ENCODE peak calls at places on chromosomes 5 and 9, in nine cellular contexts. Z is neuronal stem cell; A is tibial nerve; F is lung; S is A673; R is GM23248; K is upper lobe of right lung; X is vagina; H is CD8-positive, alpha-beta memory T cell. O is an unnamed sample. For H3K27me3, the result is how much of the 10 kb centered on the place peaks cover.

GRCh38 chr5:12217039-12217438 is 312.8 kb upstream of the CTNND2 start:
- DNase-seq in F (no peak), S (no peak), K (no peak), A (no peak), H (no peak), X (no peak), R (no peak), Z (peak), O (no peak)

GRCh38 chr9:12813533-12813932 is 38.7 kb downstream of the LURAP1L start:
- DNase-seq in R (no peak), K (no peak), S (no peak), X (no peak), F (no peak), H (no peak), A (no peak), Z (no peak), O (no peak)

GRCh38 chr9:126664893-126665695 is 51.4 kb downstream of the LMX1B start:
- DNase-seq in X (no peak), H (no peak), S (no peak), A (no peak), F (no peak), Z (peak), R (no peak), K (no peak), O (no peak)

GRCh38 chr9:108496866-108497265 is 358.9 kb downstream of the ACTL7B start:
- DNase-seq in R (no peak), K (no peak), A (no peak), F (no peak), S (no peak), H (no peak), X (no peak), Z (no peak), O (no peak)

GRCh38 chr5:172496671-172497371 is 42.5 kb upstream of the SH3PXD2B start:
- DNase-seq in X (peak), H (no peak), F (peak), R (peak), A (peak), K (no peak), S (no peak), Z (no peak), O (peak)

GRCh38 chr9:88322906-88323566 is 65.2 kb upstream of the SPIN1 start:
- DNase-seq in F (no peak), H (peak), K (peak), X (no peak), Z (no peak), R (peak), S (no peak), A (no peak), O (no peak)

GRCh38 chr9:83281306-83282255 is 218.6 kb upstream of the RASEF start:
- DNase-seq in A (no peak), R (peak), H (no peak), F (peak), Z (no peak), X (no peak), K (no peak), S (peak), O (no peak)

GRCh38 chr9:136054798-136055714 is 40.0 kb downstream of the NACC2 start:
- DNase-seq in R (no peak), Z (no peak), X (peak), F (no peak), S (no peak), K (peak), H (no peak), A (no peak), O (no peak)

GRCh38 chr5:130141689-130142320 is 237.5 kb downstream of the CHSY3 start:
- DNase-seq in X (no peak), H (no peak), R (peak), F (no peak), K (peak), A (no peak), Z (no peak), S (no peak), O (no peak)

GRCh38 chr9:127166651-127167524 is 44.5 kb upstream of the ANGPTL2 start:
- DNase-seq in R (peak), A (no peak), X (no peak), Z (no peak), K (peak), F (no peak), H (no peak), S (peak), O (no peak)

GRCh38 chr9:107312651-107313050 is 29.6 kb downstream of the RAD23B start:
- DNase-seq in X (no peak), H (no peak), R (peak), A (no peak), Z (no peak), S (no peak), F (no peak), K (no peak), O (no peak)

GRCh38 chr9:34989056-34989945 is at the start of gene DNAJB5:
- DNase-seq in X (peak), A (peak), K (peak), F (peak), R (peak), Z (peak), S (peak), H (peak), O (peak)

GRCh38 chr9:34991833-34992375 is 2.4 kb downstream of the DNAJB5 start:
- DNase-seq in F (no peak), A (no peak), X (peak), K (peak), Z (no peak), S (no peak), H (no peak), R (peak), O (peak)

GRCh38 chr9:34992376-34992951 is 2.9 kb downstream of the DNAJB5 start:
- DNase-seq in X (peak), H (no peak), K (no peak), F (no peak), S (peak), Z (no peak), A (no peak), R (peak), O (peak)

GRCh38 chr9:34989946-34990635 is 546 bp downstream of the DNAJB5 start:
- DNase-seq in K (no peak), Z (peak), F (no peak), X (peak), S (peak), H (peak), A (no peak), R (peak), O (peak)

DNA sequence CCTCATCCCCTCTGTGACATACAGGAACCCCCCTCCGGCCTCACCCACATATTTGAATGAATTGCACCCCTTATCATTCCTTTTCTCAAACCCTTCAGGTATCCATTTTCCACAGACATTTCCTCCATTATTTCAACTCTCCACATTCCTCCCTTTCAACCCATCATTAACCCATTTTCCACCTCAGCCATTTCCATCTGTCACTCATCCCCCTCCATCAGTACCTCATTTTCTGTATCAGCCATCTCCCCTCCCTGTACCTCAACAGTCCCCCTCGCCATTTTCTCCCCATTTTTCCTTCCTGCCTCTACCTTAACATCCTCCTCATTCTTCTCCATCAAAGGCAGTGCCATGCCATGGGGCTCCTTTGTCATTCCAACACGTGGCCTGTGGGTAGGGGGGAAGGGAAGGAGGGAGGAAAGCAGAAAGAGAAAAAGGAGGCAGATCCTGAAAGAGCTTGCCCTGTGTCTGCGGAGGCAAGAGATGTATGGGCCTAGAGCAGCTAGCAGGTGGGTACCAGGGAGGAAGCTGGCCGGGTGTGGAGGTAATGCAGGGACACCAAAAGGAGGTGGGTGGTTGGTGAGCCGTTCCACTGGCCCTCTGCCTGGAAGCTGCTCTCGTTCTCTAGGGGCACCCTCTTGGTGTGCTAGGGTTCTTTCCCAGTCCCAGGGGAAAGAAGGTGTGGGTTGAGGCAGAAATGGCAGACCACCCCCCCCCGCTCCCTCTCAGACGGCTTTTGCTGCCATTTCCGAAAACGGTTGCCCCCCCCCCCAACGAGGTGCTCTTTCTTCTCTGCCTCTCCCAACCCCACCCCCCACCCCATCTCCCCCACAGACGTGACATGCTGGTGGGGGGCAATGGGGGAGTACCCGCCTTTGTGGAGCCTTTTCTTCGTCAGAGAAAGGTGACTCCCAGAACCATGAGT is 1.6 kb downstream of the DNAJB5 start:
- DNase-seq in A (no peak), K (no peak), Z (no peak), H (no peak), X (peak), R (peak), F (no peak), S (no peak), O (peak)
- H3K27me3 ChIP-seq in A (under half), K (under half), Z (under half), H (under half), X (under half), R (under half), F (under half), S (under half), O (under half)

GRCh38 chr5:9282211-9282610 is 263.7 kb downstream of the SEMA5A start:
- DNase-seq in Z (no peak), R (no peak), F (no peak), A (no peak), H (no peak), S (no peak), X (no peak), K (no peak), O (no peak)

GRCh38 chr5:9284272-9284671 is 261.6 kb downstream of the SEMA5A start:
- DNase-seq in F (no peak), K (no peak), R (peak), A (no peak), X (no peak), H (no peak), Z (no peak), S (no peak), O (no peak)

GRCh38 chr5:9284781-9285307 is 261.0 kb downstream of the SEMA5A start:
- DNase-seq in X (no peak), Z (no peak), A (no peak), R (peak), H (no peak), S (no peak), K (no peak), F (no peak), O (no peak)

GRCh38 chr5:9283021-9283420 is 262.9 kb downstream of the SEMA5A start:
- DNase-seq in S (no peak), H (no peak), K (no peak), Z (no peak), R (peak), F (no peak), X (no peak), A (no peak), O (no peak)

GRCh38 chr5:9283473-9283872 is 262.4 kb downstream of the SEMA5A start:
- DNase-seq in K (no peak), Z (no peak), S (no peak), H (no peak), R (no peak), X (no peak), F (no peak), A (no peak), O (no peak)
- H3K27me3 ChIP-seq in K (under half), Z (under half), S (under half), H (under half), R (under half), X (under half), F (under half), A (under half), O (under half)

DNA sequence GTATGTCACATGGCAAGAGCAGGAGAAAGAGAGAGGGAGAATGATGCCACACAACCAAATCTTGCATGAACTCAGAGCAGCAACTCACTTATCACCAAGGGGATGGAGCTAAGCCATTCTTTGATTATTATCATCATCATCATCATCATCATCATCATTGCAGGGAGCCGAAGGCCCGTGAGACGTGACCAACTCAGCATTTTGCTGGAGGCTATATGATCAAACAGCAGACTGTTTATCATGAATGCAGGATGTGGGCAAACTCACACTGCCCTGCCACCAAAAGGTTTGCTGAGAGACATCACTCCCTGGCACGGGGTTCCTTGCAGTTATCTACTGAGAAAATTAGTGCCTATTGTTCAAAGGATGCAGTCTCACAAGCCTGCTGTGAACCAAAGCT is 8.6 kb upstream of the ZNF169 start:
- DNase-seq in K (no peak), A (no peak), Z (no peak), H (no peak), X (no peak), R (no peak), F (no peak), S (no peak), O (no peak)
- H3K27me3 ChIP-seq in K (under half), A (under half), Z (under half), H (under half), X (under half), R (under half), F (under half), S (under half), O (under half)

GRCh38 chr5:135832263-135832555 is 2.3 kb upstream of the SLC25A48 start:
- DNase-seq in Z (no peak), A (no peak), X (peak), F (no peak), H (no peak), R (no peak), K (no peak), S (no peak), O (no peak)
- H3K27me3 ChIP-seq in Z (under half), A (under half), X (under half), F (under half), H (under half), R (half or more), K (under half), S (half or more), O (under half)

GRCh38 chr9:93945400-93946337 is 9.5 kb downstream of the BARX1 start:
- DNase-seq in K (no peak), X (no peak), H (no peak), Z (no peak), F (no peak), R (peak), A (no peak), S (no peak), O (no peak)

GRCh38 chr9:93946338-93946712 is 8.8 kb downstream of the BARX1 start:
- DNase-seq in X (no peak), F (no peak), R (no peak), A (no peak), Z (no peak), H (no peak), K (no peak), S (no peak), O (no peak)

GRCh38 chr9:93941493-93941892 is 13.7 kb downstream of the BARX1 start:
- DNase-seq in R (no peak), F (no peak), S (no peak), K (no peak), Z (no peak), X (no peak), H (no peak), A (no peak), O (no peak)

GRCh38 chr9:93942176-93942575 is 13.0 kb downstream of the BARX1 start:
- DNase-seq in X (no peak), Z (no peak), K (no peak), H (no peak), A (no peak), R (no peak), S (no peak), F (no peak), O (no peak)

DNA sequence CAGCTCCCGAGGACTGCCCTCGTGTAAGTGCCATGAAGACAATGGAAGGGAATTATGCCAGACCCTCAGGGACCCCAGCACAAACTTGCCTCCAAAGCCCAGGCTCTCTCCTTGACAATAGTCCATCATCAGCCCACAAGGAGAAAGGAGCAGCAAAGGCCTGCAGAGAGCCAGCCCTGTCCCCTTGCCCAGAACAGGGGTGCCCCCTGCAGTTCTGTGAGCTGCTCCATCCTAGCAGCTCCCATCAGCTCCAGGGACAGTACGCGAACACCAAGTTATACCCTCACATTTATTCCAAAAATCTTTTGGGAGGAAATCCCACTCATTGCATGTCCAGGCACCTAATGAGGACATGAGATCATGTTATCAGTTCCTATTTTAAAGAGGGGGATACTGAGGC is 11.1 kb downstream of the BARX1 start:
- DNase-seq in F (no peak), S (no peak), A (no peak), H (no peak), Z (no peak), R (no peak), X (no peak), K (no peak), O (no peak)
- H3K27me3 ChIP-seq in F (under half), S (under half), A (under half), H (under half), Z (under half), R (half or more), X (under half), K (half or more), O (under half)

GRCh38 chr5:1474183-1474839 is 29.1 kb upstream of the SLC6A3 start:
- DNase-seq in R (no peak), K (peak), H (no peak), X (no peak), F (no peak), S (no peak), A (no peak), Z (no peak), O (peak)
- H3K27me3 ChIP-seq in R (under half), K (under half), H (under half), X (under half), F (under half), S (under half), A (under half), Z (under half), O (under half)

GRCh38 chr9:34403554-34404380 is 27.1 kb upstream of the MYORG start:
- DNase-seq in S (peak), A (peak), K (peak), F (peak), Z (peak), R (peak), H (peak), X (no peak), O (peak)
- H3K27me3 ChIP-seq in S (under half), A (under half), K (under half), F (under half), Z (under half), R (under half), H (under half), X (under half), O (under half)

DNA sequence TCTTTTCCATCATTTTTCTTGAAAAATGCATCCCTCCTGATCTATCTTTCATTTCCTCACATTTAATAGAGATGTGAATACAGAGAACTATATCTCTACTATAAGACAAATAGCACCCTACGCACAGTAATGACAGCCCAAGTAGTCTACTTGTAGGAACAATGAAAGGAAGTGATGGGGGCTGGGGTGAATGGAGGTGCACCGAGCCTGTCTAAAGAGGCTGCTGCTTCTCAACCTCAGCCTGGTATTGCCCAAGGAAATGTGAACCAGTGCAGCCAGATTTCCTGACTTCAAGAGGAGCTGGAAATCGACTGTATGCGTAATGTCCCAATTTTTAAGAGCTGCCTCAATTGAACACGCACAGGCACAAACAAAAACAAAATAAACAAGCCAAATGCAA is 68.1 kb downstream of the KCNIP1 start:
- DNase-seq in F (no peak), R (no peak), A (no peak), Z (no peak), H (no peak), X (no peak), S (no peak), K (no peak), O (no peak)
- H3K27me3 ChIP-seq in F (under half), R (half or more), A (under half), Z (under half), H (under half), X (under half), S (under half), K (half or more), O (under half)

GRCh38 chr5:40227366-40227765 is 452.3 kb upstream of the PTGER4 start:
- DNase-seq in H (no peak), S (no peak), R (no peak), K (no peak), F (no peak), A (no peak), Z (no peak), X (no peak), O (no peak)
- H3K27me3 ChIP-seq in H (under half), S (under half), R (under half), K (under half), F (under half), A (under half), Z (under half), X (under half), O (under half)

GRCh38 chr5:579746-580366 is 32.3 kb upstream of the CEP72 start:
- DNase-seq in H (no peak), R (no peak), X (no peak), F (no peak), K (no peak), A (no peak), S (no peak), Z (no peak), O (no peak)
- H3K27me3 ChIP-seq in H (under half), R (under half), X (under half), F (under half), K (under half), A (under half), S (half or more), Z (under half), O (under half)

O was measured in psoas muscle.